ENCODE peak calls at places on chromosomes 1 and 21, in seven cellular contexts. B is breast epithelium; R is neuronal stem cell; U is SJSA1; X is left ventricle myocardium inferior; O is left lung; L is CD8-positive, alpha-beta memory T cell. M is an unnamed sample.

GRCh38 chr21:45016031-45016430 is 58.3 kb upstream of the ADARB1 start:
- DNase-seq in L (no peak), B (no peak), X (peak; percentile 13), U (no peak), O (peak; percentile 48), R (no peak), M (no peak)

GRCh38 chr1:182120411-182121258 is 59.1 kb upstream of the ZNF648 start:
- DNase-seq in B (no peak), L (peak; percentile 16), O (no peak), X (peak; percentile 31), R (no peak), U (no peak), M (no peak)

GRCh38 chr1:186841599-186841998 is 12.8 kb downstream of the PLA2G4A start:
- DNase-seq in O (no peak), L (no peak), R (no peak), X (no peak), U (no peak), B (no peak), M (no peak)

GRCh38 chr1:206895837-206896242 is 1.4 kb upstream of the IL24 start:
- DNase-seq in X (no peak), B (no peak), R (no peak), L (no peak), U (peak; percentile 75), O (no peak), M (no peak)

GRCh38 chr1:90730247-90731022 is 13.3 kb upstream of the BARHL2 start:
- DNase-seq in X (no peak), R (no peak), B (no peak), O (peak; percentile 54), L (no peak), U (no peak), M (no peak)

GRCh38 chr1:180633092-180634045 is 1.5 kb downstream of the XPR1 start:
- DNase-seq in R (no peak), O (no peak), L (no peak), X (no peak), U (no peak), B (no peak), M (no peak)

GRCh38 chr1:39996396-39997004 is 41.6 kb downstream of the MFSD2A start:
- DNase-seq in L (no peak), X (no peak), R (no peak), O (no peak), U (no peak), B (no peak), M (no peak)

GRCh38 chr1:43522776-43523480 is 7.8 kb upstream of the PTPRF start:
- DNase-seq in L (no peak), O (peak; percentile 42), X (no peak), U (no peak), B (peak; percentile 52), R (no peak), M (no peak)

GRCh38 chr1:233151850-233152249 is 143.7 kb downstream of the PCNX2 start:
- DNase-seq in O (no peak), L (no peak), X (peak; percentile 42), U (no peak), B (no peak), R (no peak), M (no peak)

GRCh38 chr1:35264861-35265260 is 3.6 kb upstream of the ZMYM4 start:
- DNase-seq in L (no peak), U (no peak), B (peak; percentile 53), R (no peak), X (no peak), O (no peak), M (no peak)

GRCh38 chr21:43758132-43758619 is 17.9 kb downstream of the CSTB start:
- DNase-seq in U (no peak), X (no peak), B (no peak), O (no peak), L (no peak), R (no peak), M (no peak)

GRCh38 chr1:21623411-21623961 is 45.7 kb downstream of the RAP1GAP start:
- DNase-seq in U (no peak), O (no peak), L (no peak), X (no peak), R (no peak), B (peak; percentile 89), M (no peak)

GRCh38 chr1:185398022-185398421 is 81.0 kb upstream of the IVNS1ABP start:
- DNase-seq in O (no peak), B (no peak), U (no peak), L (no peak), R (no peak), X (no peak), M (no peak)

GRCh38 chr1:168136709-168137514 is at the start of gene GPR161:
- DNase-seq in B (no peak), O (peak; percentile 88), R (peak; percentile 74), X (peak; percentile 65), U (peak; percentile 55), L (no peak), M (peak; percentile 75)

GRCh38 chr1:93080424-93080823 is 1.3 kb downstream of the MTF2 start:
- DNase-seq in O (no peak), U (no peak), L (peak; percentile 50), R (no peak), B (no peak), X (no peak), M (no peak)

GRCh38 chr1:12595839-12596821 is 21.9 kb downstream of the DHRS3 start:
- DNase-seq in L (no peak), U (peak; percentile 80), R (no peak), O (peak; percentile 93), X (peak; percentile 91), B (peak; percentile 91), M (peak; percentile 96)

GRCh38 chr1:244980605-244981004 is 116.3 kb upstream of the HNRNPU start:
- DNase-seq in O (no peak), L (no peak), U (no peak), R (no peak), X (no peak), B (no peak), M (no peak)

GRCh38 chr1:239287296-239287695 is 99.1 kb upstream of the CHRM3 start:
- DNase-seq in X (no peak), R (no peak), U (no peak), B (no peak), L (no peak), O (no peak), M (no peak)

GRCh38 chr1:12063141-12064072 is at the start of gene TNFRSF8:
- DNase-seq in B (no peak), R (no peak), L (no peak), X (no peak), U (no peak), O (peak; percentile 61), M (no peak)

GRCh38 chr1:214581785-214582184 is 21.2 kb upstream of the CENPF start:
- DNase-seq in U (peak; percentile 65), L (no peak), R (no peak), B (no peak), O (no peak), X (no peak), M (no peak)

GRCh38 chr1:44120398-44120949 is 1.9 kb downstream of the KLF17 start:
- DNase-seq in L (no peak), R (no peak), B (no peak), O (no peak), U (peak; percentile 9), X (no peak), M (no peak)

GRCh38 chr21:41526478-41527087 is 18.6 kb upstream of the TMPRSS2 start:
- DNase-seq in O (no peak), X (no peak), L (no peak), R (no peak), U (no peak), B (no peak), M (no peak)

GRCh38 chr1:212782422-212783154 is 9.0 kb downstream of the NSL1 start:
- DNase-seq in U (no peak), L (peak; percentile 23), O (no peak), R (no peak), B (no peak), X (no peak), M (no peak)

GRCh38 chr1:25702101-25702775 is 85.6 kb downstream of the MAN1C1 start:
- DNase-seq in R (no peak), B (no peak), L (no peak), X (no peak), O (no peak), U (no peak), M (no peak)

GRCh38 chr1:6958407-6958806 is 173.2 kb downstream of the CAMTA1 start:
- DNase-seq in B (no peak), R (no peak), L (no peak), U (no peak), X (no peak), O (no peak), M (no peak)

GRCh38 chr1:6957341-6957740 is 172.1 kb downstream of the CAMTA1 start:
- DNase-seq in O (no peak), B (no peak), R (no peak), U (no peak), X (no peak), L (no peak), M (no peak)

GRCh38 chr1:6961289-6961688 is 176.0 kb downstream of the CAMTA1 start:
- DNase-seq in B (no peak), X (no peak), U (no peak), R (no peak), L (no peak), O (no peak), M (no peak)

GRCh38 chr1:6960291-6960758 is 175.1 kb downstream of the CAMTA1 start:
- DNase-seq in B (no peak), L (no peak), U (no peak), R (no peak), O (no peak), X (no peak), M (no peak)

GRCh38 chr1:6959491-6959890 is 174.2 kb downstream of the CAMTA1 start:
- DNase-seq in R (no peak), O (no peak), B (no peak), X (no peak), L (no peak), U (no peak), M (no peak)
- H3K27me3 ChIP-seq in R (peaks cover 90% of the 10 kb centered on the region), O (no peaks in the 10 kb centered on the region), B (no peaks in the 10 kb centered on the region), X (peaks cover 13% of the 10 kb centered on the region), L (peaks cover 6% of the 10 kb centered on the region), U (peaks cover 3% of the 10 kb centered on the region), M (peaks cover 10% of the 10 kb centered on the region)

GRCh38 chr1:198643001-198643400 is 4.2 kb downstream of the PTPRC start:
- DNase-seq in B (no peak), U (no peak), R (no peak), X (no peak), L (no peak), O (no peak), M (no peak)
- H3K4me3 ChIP-seq in B (no peak overlapping the region), U (no peak overlapping the region), R (no peak overlapping the region), X (no peak overlapping the region), L (peak overlapping the region; percentile 85), O (no peak overlapping the region), M (no peak overlapping the region)

DNA sequence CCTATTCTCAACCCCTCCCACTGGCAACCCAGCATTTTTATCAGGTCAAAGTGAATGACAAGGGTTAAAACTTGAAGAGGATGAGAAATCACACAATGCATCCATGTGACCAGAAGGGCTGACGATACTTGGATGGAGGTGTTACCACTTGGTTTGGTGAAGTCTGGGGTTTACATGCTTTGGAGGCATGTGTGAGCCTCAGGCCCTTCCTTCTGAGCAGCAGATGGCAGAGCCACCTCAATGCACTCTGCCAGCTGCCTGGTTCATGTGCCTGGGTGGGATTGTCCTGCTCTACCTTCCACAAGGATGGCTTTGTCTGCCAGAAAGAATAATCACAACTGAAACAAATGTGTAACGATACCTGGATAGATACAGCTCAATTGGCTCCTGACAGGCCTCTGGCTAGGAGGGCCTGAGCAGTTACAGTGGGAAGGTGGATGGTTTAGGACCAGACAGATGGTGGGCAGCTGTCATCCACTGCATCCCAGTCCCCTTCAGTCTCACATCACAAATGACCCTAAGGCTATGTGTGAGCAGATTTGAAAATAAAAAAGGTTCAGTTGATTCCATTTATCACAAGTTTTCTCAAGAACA is 51.5 kb upstream of the CNIH3 start:
- DNase-seq in X (no peak), O (no peak), L (no peak), U (no peak), B (no peak), R (no peak), M (no peak)
- H3K4me1 ChIP-seq in X (no peaks in the 10 kb centered on the region), O (no peaks in the 10 kb centered on the region), L (no peaks in the 10 kb centered on the region), U (peaks cover 29% of the 10 kb centered on the region), B (no peaks in the 10 kb centered on the region), R (no peaks in the 10 kb centered on the region), M (no peaks in the 10 kb centered on the region)

GRCh38 chr1:236765831-236766230 is 29.3 kb upstream of the MTR start:
- DNase-seq in O (no peak), B (no peak), U (no peak), X (no peak), R (no peak), L (no peak), M (no peak)
- H3K27me3 ChIP-seq in O (no peaks in the 10 kb centered on the region), B (no peaks in the 10 kb centered on the region), U (no peaks in the 10 kb centered on the region), X (no peaks in the 10 kb centered on the region), R (no peaks in the 10 kb centered on the region), L (no peaks in the 10 kb centered on the region), M (no peaks in the 10 kb centered on the region)